ENCODE peak calls at places on chromosomes 7 and 10, in nine cellular contexts. One of them, this sample, is unnamed.

GRCh38 chr10:103977204-103977603 is 10.3 kb downstream of the SLK start:
- DNase-seq in HepG2: no peak
- DNase-seq in GM23338: no peak
- DNase-seq in PC-3: no peak
- DNase-seq in mammary epithelial cell: peak; percentile 26
- DNase-seq in GM12878: no peak
- DNase-seq in hepatocyte: no peak
- DNase-seq in HCT116: no peak
- DNase-seq in K562: no peak
- DNase-seq in this sample: no peak

GRCh38 chr7:15007507-15007906 is 105.0 kb upstream of the DGKB start:
- DNase-seq in GM23338: peak; percentile 83
- DNase-seq in HepG2: peak; percentile 3
- DNase-seq in GM12878: no peak
- DNase-seq in K562: no peak
- DNase-seq in PC-3: peak; percentile 53
- DNase-seq in mammary epithelial cell: peak; percentile 12
- DNase-seq in HCT116: peak; percentile 43
- DNase-seq in hepatocyte: peak; percentile 26
- DNase-seq in this sample: peak; percentile 25

GRCh38 chr10:114704720-114705119 is 46.6 kb upstream of the ABLIM1 start:
- DNase-seq in hepatocyte: no peak
- DNase-seq in K562: no peak
- DNase-seq in GM12878: no peak
- DNase-seq in GM23338: no peak
- DNase-seq in HepG2: no peak
- DNase-seq in HCT116: no peak
- DNase-seq in PC-3: no peak
- DNase-seq in mammary epithelial cell: no peak
- DNase-seq in this sample: no peak

GRCh38 chr10:116771101-116771705 is 28.8 kb upstream of the HSPA12A start:
- DNase-seq in GM12878: no peak
- DNase-seq in GM23338: peak; percentile 12
- DNase-seq in PC-3: peak; percentile 86
- DNase-seq in K562: no peak
- DNase-seq in HCT116: no peak
- DNase-seq in HepG2: peak; percentile 80
- DNase-seq in hepatocyte: peak; percentile 72
- DNase-seq in mammary epithelial cell: peak; percentile 91
- DNase-seq in this sample: no peak

GRCh38 chr7:64882341-64883112 is 20.5 kb upstream of the ZNF273 start:
- DNase-seq in GM12878: no peak
- DNase-seq in hepatocyte: no peak
- DNase-seq in PC-3: no peak
- DNase-seq in HepG2: no peak
- DNase-seq in GM23338: peak; percentile 83
- DNase-seq in mammary epithelial cell: no peak
- DNase-seq in HCT116: no peak
- DNase-seq in K562: no peak
- DNase-seq in this sample: peak; percentile 62

GRCh38 chr10:80585812-80586211 is 48.1 kb downstream of the SH2D4B start:
- DNase-seq in mammary epithelial cell: no peak
- DNase-seq in GM12878: no peak
- DNase-seq in HepG2: no peak
- DNase-seq in hepatocyte: no peak
- DNase-seq in GM23338: no peak
- DNase-seq in PC-3: no peak
- DNase-seq in HCT116: no peak
- DNase-seq in K562: no peak
- DNase-seq in this sample: no peak

GRCh38 chr10:71483135-71483534 is 86.4 kb downstream of the CDH23 start:
- DNase-seq in hepatocyte: no peak
- DNase-seq in PC-3: no peak
- DNase-seq in HCT116: no peak
- DNase-seq in HepG2: no peak
- DNase-seq in GM12878: no peak
- DNase-seq in K562: no peak
- DNase-seq in GM23338: no peak
- DNase-seq in mammary epithelial cell: no peak
- DNase-seq in this sample: no peak

GRCh38 chr10:119350529-119351001 is 143.2 kb downstream of the GRK5 start:
- DNase-seq in hepatocyte: no peak
- DNase-seq in HCT116: no peak
- DNase-seq in GM23338: no peak
- DNase-seq in GM12878: no peak
- DNase-seq in K562: no peak
- DNase-seq in HepG2: peak; percentile 54
- DNase-seq in mammary epithelial cell: no peak
- DNase-seq in PC-3: no peak
- DNase-seq in this sample: no peak

GRCh38 chr7:101216001-101216859 is 1.2 kb downstream of the PLOD3 start:
- DNase-seq in PC-3: peak; percentile 11
- DNase-seq in hepatocyte: no peak
- DNase-seq in mammary epithelial cell: no peak
- DNase-seq in HCT116: no peak
- DNase-seq in GM23338: no peak
- DNase-seq in HepG2: no peak
- DNase-seq in GM12878: no peak
- DNase-seq in K562: no peak
- DNase-seq in this sample: no peak

GRCh38 chr7:26340476-26341018 is 48.9 kb downstream of the SNX10 start:
- DNase-seq in HepG2: no peak
- DNase-seq in K562: no peak
- DNase-seq in HCT116: no peak
- DNase-seq in hepatocyte: no peak
- DNase-seq in GM23338: no peak
- DNase-seq in PC-3: peak; percentile 4
- DNase-seq in GM12878: no peak
- DNase-seq in mammary epithelial cell: no peak
- DNase-seq in this sample: no peak

GRCh38 chr7:44132039-44132438 is 8.7 kb upstream of the POLD2 start:
- DNase-seq in hepatocyte: no peak
- DNase-seq in HCT116: no peak
- DNase-seq in K562: no peak
- DNase-seq in GM12878: no peak
- DNase-seq in PC-3: no peak
- DNase-seq in GM23338: no peak
- DNase-seq in mammary epithelial cell: no peak
- DNase-seq in HepG2: no peak
- DNase-seq in this sample: no peak

GRCh38 chr7:81053623-81054022 is 134.8 kb upstream of the SEMA3C start:
- DNase-seq in K562: no peak
- DNase-seq in GM23338: no peak
- DNase-seq in hepatocyte: peak; percentile 13
- DNase-seq in HCT116: no peak
- DNase-seq in mammary epithelial cell: no peak
- DNase-seq in PC-3: peak; percentile 75
- DNase-seq in GM12878: no peak
- DNase-seq in HepG2: peak; percentile 9
- DNase-seq in this sample: no peak

GRCh38 chr10:102342462-102342861 is 53.0 kb upstream of the NFKB2 start:
- DNase-seq in GM12878: no peak
- DNase-seq in HCT116: no peak
- DNase-seq in hepatocyte: no peak
- DNase-seq in PC-3: peak; percentile 3
- DNase-seq in GM23338: peak; percentile 96
- DNase-seq in HepG2: no peak
- DNase-seq in K562: no peak
- DNase-seq in mammary epithelial cell: peak; percentile 49
- DNase-seq in this sample: no peak

GRCh38 chr7:16636533-16637173 is 8.9 kb downstream of the ANKMY2 start:
- DNase-seq in GM12878: no peak
- DNase-seq in mammary epithelial cell: no peak
- DNase-seq in HepG2: no peak
- DNase-seq in K562: no peak
- DNase-seq in HCT116: no peak
- DNase-seq in hepatocyte: no peak
- DNase-seq in GM23338: no peak
- DNase-seq in PC-3: no peak
- DNase-seq in this sample: no peak

GRCh38 chr7:100157069-100157333 is 1.5 kb downstream of the TRAPPC14 start:
- DNase-seq in HepG2: no peak
- DNase-seq in hepatocyte: no peak
- DNase-seq in K562: no peak
- DNase-seq in HCT116: no peak
- DNase-seq in mammary epithelial cell: no peak
- DNase-seq in PC-3: no peak
- DNase-seq in GM23338: no peak
- DNase-seq in GM12878: no peak
- DNase-seq in this sample: no peak

GRCh38 chr7:73615886-73616285 is 8.4 kb downstream of the MLXIPL start:
- DNase-seq in GM23338: peak; percentile 59
- DNase-seq in hepatocyte: no peak
- DNase-seq in GM12878: no peak
- DNase-seq in HepG2: no peak
- DNase-seq in mammary epithelial cell: no peak
- DNase-seq in HCT116: no peak
- DNase-seq in K562: no peak
- DNase-seq in PC-3: no peak
- DNase-seq in this sample: peak; percentile 42
- TF ChIP-seq CTCF in GM23338: peak; percentile 64
- TF ChIP-seq CTCF in hepatocyte: no peak
- TF ChIP-seq CTCF in GM12878: no peak
- TF ChIP-seq CTCF in HepG2: peak; percentile 40
- TF ChIP-seq CTCF in mammary epithelial cell: peak; percentile 34
- TF ChIP-seq CTCF in HCT116: no peak
- TF ChIP-seq CTCF in K562: peak; percentile 5
- TF ChIP-seq CTCF in PC-3: no peak
- TF ChIP-seq CTCF in this sample: peak; percentile 27

GRCh38 chr7:151282111-151282510 is 33.6 kb upstream of the SMARCD3 start:
- DNase-seq in GM12878: no peak
- DNase-seq in K562: no peak
- DNase-seq in HepG2: no peak
- DNase-seq in mammary epithelial cell: no peak
- DNase-seq in GM23338: no peak
- DNase-seq in PC-3: no peak
- DNase-seq in hepatocyte: no peak
- DNase-seq in HCT116: no peak
- DNase-seq in this sample: no peak

GRCh38 chr7:151278949-151279348 is 30.5 kb upstream of the SMARCD3 start:
- DNase-seq in GM23338: no peak
- DNase-seq in HepG2: no peak
- DNase-seq in mammary epithelial cell: no peak
- DNase-seq in hepatocyte: no peak
- DNase-seq in HCT116: no peak
- DNase-seq in PC-3: no peak
- DNase-seq in GM12878: no peak
- DNase-seq in K562: no peak
- DNase-seq in this sample: no peak

GRCh38 chr7:151281686-151282085 is 33.2 kb upstream of the SMARCD3 start:
- DNase-seq in hepatocyte: no peak
- DNase-seq in K562: no peak
- DNase-seq in HepG2: no peak
- DNase-seq in PC-3: no peak
- DNase-seq in mammary epithelial cell: no peak
- DNase-seq in GM12878: no peak
- DNase-seq in GM23338: no peak
- DNase-seq in HCT116: no peak
- DNase-seq in this sample: no peak

GRCh38 chr7:151279868-151280267 is 31.4 kb upstream of the SMARCD3 start:
- DNase-seq in GM12878: no peak
- DNase-seq in HepG2: no peak
- DNase-seq in K562: no peak
- DNase-seq in hepatocyte: no peak
- DNase-seq in GM23338: no peak
- DNase-seq in mammary epithelial cell: no peak
- DNase-seq in HCT116: no peak
- DNase-seq in PC-3: no peak
- DNase-seq in this sample: no peak

GRCh38 chr7:151280388-151281019 is 32.0 kb upstream of the SMARCD3 start:
- DNase-seq in PC-3: no peak
- DNase-seq in HepG2: no peak
- DNase-seq in hepatocyte: no peak
- DNase-seq in GM23338: no peak
- DNase-seq in K562: no peak
- DNase-seq in HCT116: no peak
- DNase-seq in GM12878: no peak
- DNase-seq in mammary epithelial cell: no peak
- DNase-seq in this sample: no peak
- TF ChIP-seq EZH2 in PC-3: no peak
- TF ChIP-seq EZH2 in HepG2: no peak
- TF ChIP-seq EZH2 in hepatocyte: no peak
- TF ChIP-seq EZH2 in GM23338: no peak
- TF ChIP-seq EZH2 in K562: no peak
- TF ChIP-seq EZH2 in HCT116: no peak
- TF ChIP-seq EZH2 in GM12878: no peak
- TF ChIP-seq EZH2 in mammary epithelial cell: no peak
- TF ChIP-seq EZH2 in this sample: no peak

GRCh38 chr7:40649247-40649646 is 514.4 kb downstream of the SUGCT start:
- DNase-seq in PC-3: no peak
- DNase-seq in GM12878: no peak
- DNase-seq in HCT116: no peak
- DNase-seq in K562: no peak
- DNase-seq in HepG2: no peak
- DNase-seq in GM23338: no peak
- DNase-seq in hepatocyte: no peak
- DNase-seq in mammary epithelial cell: no peak
- DNase-seq in this sample: no peak

GRCh38 chr7:40655426-40655825 is 520.6 kb downstream of the SUGCT start:
- DNase-seq in PC-3: no peak
- DNase-seq in mammary epithelial cell: no peak
- DNase-seq in HCT116: no peak
- DNase-seq in K562: no peak
- DNase-seq in GM23338: no peak
- DNase-seq in HepG2: no peak
- DNase-seq in hepatocyte: no peak
- DNase-seq in GM12878: no peak
- DNase-seq in this sample: no peak

GRCh38 chr7:40656349-40656748 is 521.5 kb downstream of the SUGCT start:
- DNase-seq in HepG2: no peak
- DNase-seq in GM12878: no peak
- DNase-seq in HCT116: no peak
- DNase-seq in K562: no peak
- DNase-seq in GM23338: no peak
- DNase-seq in mammary epithelial cell: no peak
- DNase-seq in PC-3: no peak
- DNase-seq in hepatocyte: no peak
- DNase-seq in this sample: no peak

GRCh38 chr7:40658731-40659130 is 523.9 kb downstream of the SUGCT start:
- DNase-seq in HCT116: no peak
- DNase-seq in PC-3: peak; percentile 5
- DNase-seq in GM12878: no peak
- DNase-seq in GM23338: no peak
- DNase-seq in mammary epithelial cell: peak; percentile 87
- DNase-seq in HepG2: no peak
- DNase-seq in K562: no peak
- DNase-seq in hepatocyte: no peak
- DNase-seq in this sample: no peak

GRCh38 chr7:40654171-40654570 is 519.4 kb downstream of the SUGCT start:
- DNase-seq in GM23338: no peak
- DNase-seq in K562: no peak
- DNase-seq in GM12878: no peak
- DNase-seq in HCT116: no peak
- DNase-seq in HepG2: no peak
- DNase-seq in hepatocyte: no peak
- DNase-seq in mammary epithelial cell: no peak
- DNase-seq in PC-3: no peak
- DNase-seq in this sample: no peak
- TF ChIP-seq CTCF in GM23338: no peak
- TF ChIP-seq CTCF in K562: no peak
- TF ChIP-seq CTCF in GM12878: no peak
- TF ChIP-seq CTCF in HCT116: no peak
- TF ChIP-seq CTCF in HepG2: no peak
- TF ChIP-seq CTCF in hepatocyte: no peak
- TF ChIP-seq CTCF in mammary epithelial cell: no peak
- TF ChIP-seq CTCF in PC-3: no peak
- TF ChIP-seq CTCF in this sample: no peak

GRCh38 chr7:98617960-98618418 is 904 bp downstream of the NPTX2 start:
- DNase-seq in HCT116: no peak
- DNase-seq in GM23338: peak; percentile 49
- DNase-seq in HepG2: no peak
- DNase-seq in GM12878: no peak
- DNase-seq in hepatocyte: no peak
- DNase-seq in PC-3: no peak
- DNase-seq in K562: no peak
- DNase-seq in mammary epithelial cell: no peak
- DNase-seq in this sample: no peak
- TF ChIP-seq EZH2 in HCT116: no peak
- TF ChIP-seq EZH2 in GM23338: peak; percentile 53
- TF ChIP-seq EZH2 in HepG2: no peak
- TF ChIP-seq EZH2 in GM12878: no peak
- TF ChIP-seq EZH2 in hepatocyte: peak; percentile 48
- TF ChIP-seq EZH2 in PC-3: no peak
- TF ChIP-seq EZH2 in K562: no peak
- TF ChIP-seq EZH2 in mammary epithelial cell: peak; percentile 69
- TF ChIP-seq EZH2 in this sample: peak; percentile 90